ENCODE peak calls at places on chromosomes 4 and X, in nine cellular contexts. J is activated effector memory CD4-positive, alpha-beta T cell treated with Interleukin-2 at 50 U/mL for 16 hours; I is H9; T is stimulated activated CD4-positive, alpha-beta T cell treated with anti-CD3 and anti-CD28 coated beads, Interleukin-15, amount 100 ng/mL, for 1 hour; Y is ascending aorta; F is chondrocyte; X is mucosa of descending colon; N is HTR-8/SVneo; V is NCI-H1930. G is an unnamed sample.

GRCh38 chrX:65578346-65578745 is 43.8 kb upstream of the LAS1L start:
- DNase-seq in J (no peak), I (no peak), T (no peak), Y (no peak), F (no peak), X (no peak), N (no peak), V (no peak), G (no peak)

GRCh38 chrX:108264376-108264775 is 172.8 kb downstream of the ATG4A start:
- DNase-seq in J (no peak), I (no peak), T (no peak), Y (no peak), F (no peak), X (no peak), N (no peak), V (no peak), G (no peak)

GRCh38 chr4:107279729-107280128 is 243.6 kb upstream of the DKK2 start:
- DNase-seq in J (no peak), I (no peak), T (no peak), Y (no peak), F (no peak), X (no peak), N (no peak), V (no peak), G (peak; percentile 41)

GRCh38 chr4:111806331-111806730 is 338.9 kb upstream of the FAM241A start:
- DNase-seq in J (no peak), I (peak; percentile 64), T (no peak), Y (no peak), F (no peak), X (no peak), N (no peak), V (no peak), G (peak; percentile 8)

GRCh38 chr4:185846550-185847210 is 34.7 kb upstream of the SORBS2 start:
- DNase-seq in J (no peak), I (no peak), T (no peak), Y (no peak), F (no peak), X (no peak), N (no peak), V (no peak), G (peak; percentile 18)

GRCh38 chr4:148284526-148285193 is 157.6 kb downstream of the NR3C2 start:
- DNase-seq in J (no peak), I (no peak), T (no peak), Y (no peak), F (no peak), X (no peak), N (no peak), V (no peak), G (peak; percentile 7)

GRCh38 chrX:38233891-38234807 is 13.5 kb upstream of the SRPX start:
- DNase-seq in J (no peak), I (no peak), T (no peak), Y (no peak), F (no peak), X (no peak), N (no peak), V (no peak), G (peak; percentile 53)

GRCh38 chr4:7960790-7961655 is 21.4 kb upstream of the AFAP1 start:
- DNase-seq in J (no peak), I (no peak), T (no peak), Y (peak; percentile 84), F (no peak), X (no peak), N (peak; percentile 91), V (no peak), G (peak; percentile 90)

GRCh38 chr4:140152760-140153418 is 1.1 kb downstream of the MAML3 start:
- DNase-seq in J (peak; percentile 29), I (peak; percentile 50), T (peak; percentile 10), Y (peak; percentile 84), F (peak; percentile 88), X (peak; percentile 79), N (no peak), V (no peak), G (peak; percentile 67)

GRCh38 chr4:110610940-110611785 is 11.7 kb downstream of the PITX2 start:
- DNase-seq in J (no peak), I (no peak), T (no peak), Y (no peak), F (no peak), X (peak; percentile 76), N (no peak), V (no peak), G (no peak)

GRCh38 chr4:7254736-7255487 is 62.6 kb downstream of the SORCS2 start:
- DNase-seq in J (no peak), I (no peak), T (no peak), Y (no peak), F (no peak), X (no peak), N (no peak), V (no peak), G (no peak)

GRCh38 chr4:27176400-27176799 is 315.8 kb downstream of the STIM2 start:
- DNase-seq in J (no peak), I (peak; percentile 49), T (no peak), Y (peak; percentile 63), F (no peak), X (peak; percentile 26), N (peak; percentile 11), V (peak; percentile 71), G (peak; percentile 43)

GRCh38 chr4:113760094-113760851 is 1.3 kb downstream of the CAMK2D start:
- DNase-seq in J (peak; percentile 20), I (no peak), T (no peak), Y (peak; percentile 69), F (no peak), X (peak; percentile 68), N (no peak), V (no peak), G (peak; percentile 56)

GRCh38 chrX:34778961-34779360 is 121.9 kb upstream of the TMEM47 start:
- DNase-seq in J (no peak), I (no peak), T (no peak), Y (no peak), F (no peak), X (no peak), N (peak; percentile 3), V (no peak), G (peak; percentile 22)

GRCh38 chr4:119057417-119057816 is 78.2 kb upstream of the MYOZ2 start:
- DNase-seq in J (no peak), I (no peak), T (no peak), Y (no peak), F (no peak), X (no peak), N (no peak), V (no peak), G (no peak)

GRCh38 chr4:162865102-162865501 is 301.6 kb downstream of the NAF1 start:
- DNase-seq in J (no peak), I (no peak), T (no peak), Y (no peak), F (no peak), X (no peak), N (no peak), V (no peak), G (peak; percentile 1)

GRCh38 chr4:108045687-108046024 is 56.0 kb downstream of the HADH start:
- DNase-seq in J (no peak), I (no peak), T (no peak), Y (no peak), F (no peak), X (no peak), N (no peak), V (no peak), G (no peak)

GRCh38 chr4:87985097-87985886 is 9.8 kb downstream of the SPP1 start:
- DNase-seq in J (no peak), I (peak; percentile 81), T (no peak), Y (peak; percentile 75), F (no peak), X (peak; percentile 50), N (no peak), V (no peak), G (peak; percentile 65)

GRCh38 chr4:121898150-121898549 is 27.9 kb upstream of the BBS7 start:
- DNase-seq in J (no peak), I (no peak), T (no peak), Y (no peak), F (no peak), X (no peak), N (no peak), V (no peak), G (peak; percentile 17)

GRCh38 chr4:24642941-24643628 is 58.7 kb upstream of the DHX15 start:
- DNase-seq in J (no peak), I (no peak), T (no peak), Y (no peak), F (no peak), X (no peak), N (peak; percentile 65), V (no peak), G (peak; percentile 59)

GRCh38 chr4:68175562-68176155 is 46.0 kb upstream of the TMPRSS11F start:
- DNase-seq in J (no peak), I (peak; percentile 28), T (no peak), Y (no peak), F (no peak), X (no peak), N (peak; percentile 35), V (peak; percentile 12), G (peak; percentile 74)

GRCh38 chrX:49073641-49074575 is at the start of gene PRAF2:
- DNase-seq in J (peak; percentile 87), I (peak; percentile 89), T (peak; percentile 79), Y (peak; percentile 97), F (peak; percentile 95), X (peak; percentile 92), N (peak; percentile 80), V (peak; percentile 81), G (peak; percentile 92)

GRCh38 chrX:133335027-133335426 is 80.3 kb downstream of the GPC4 start:
- DNase-seq in J (no peak), I (no peak), T (no peak), Y (no peak), F (no peak), X (no peak), N (no peak), V (no peak), G (peak; percentile 46)

GRCh38 chrX:677376-677775 is 46.8 kb downstream of the SHOX start:
- DNase-seq in J (no peak), I (no peak), T (no peak), Y (no peak), F (no peak), X (no peak), N (no peak), V (no peak), G (no peak)

GRCh38 chr4:174578366-174578765 is 56.1 kb upstream of the HPGD start:
- DNase-seq in J (no peak), I (no peak), T (no peak), Y (no peak), F (no peak), X (no peak), N (no peak), V (no peak), G (peak; percentile 55)

GRCh38 chr4:39732728-39733127 is 34.8 kb downstream of the UBE2K start:
- DNase-seq in J (no peak), I (no peak), T (no peak), Y (no peak), F (no peak), X (no peak), N (peak; percentile 53), V (no peak), G (peak; percentile 90)

GRCh38 chr4:54661686-54662085 is 3.9 kb downstream of the KIT start:
- DNase-seq in J (no peak), I (no peak), T (no peak), Y (no peak), F (no peak), X (no peak), N (peak; percentile 63), V (no peak), G (peak; percentile 79)

GRCh38 chr4:40283968-40284367 is 51.2 kb upstream of the CHRNA9 start:
- DNase-seq in J (peak; percentile 68), I (no peak), T (peak; percentile 64), Y (no peak), F (no peak), X (no peak), N (peak; percentile 48), V (no peak), G (peak; percentile 80)

GRCh38 chr4:52840531-52841350 is 21.4 kb upstream of the RASL11B start:
- DNase-seq in J (no peak), I (no peak), T (no peak), Y (no peak), F (no peak), X (no peak), N (no peak), V (no peak), G (no peak)

GRCh38 chr4:121668368-121669162 is 28.2 kb downstream of the ANXA5 start:
- DNase-seq in J (no peak), I (no peak), T (no peak), Y (no peak), F (no peak), X (no peak), N (no peak), V (no peak), G (peak; percentile 30)

GRCh38 chr4:187184513-187184912 is 460.9 kb upstream of the FAT1 start:
- DNase-seq in J (no peak), I (no peak), T (no peak), Y (no peak), F (no peak), X (peak; percentile 67), N (no peak), V (no peak), G (peak; percentile 32)